ENCODE peak calls at places on chromosomes 4 and X, in seven cellular contexts. J is H1, M is GM12892, O is prostate gland, R is stomach, F is GM12891, K is breast epithelium. V is an unnamed sample.

GRCh38 chrX:24146283-24146865 is 3.2 kb upstream of the ZFX start:
- DNase-seq in O (no peak), K (no peak), R (no peak), M (no peak), F (no peak), J (no peak), V (no peak)

GRCh38 chrX:4805559-4805958 is 1092.1 kb upstream of the PRKX start:
- DNase-seq in F (no peak), J (no peak), R (peak), K (no peak), M (no peak), O (no peak), V (no peak)

GRCh38 chr4:7431696-7432530 is 2.8 kb downstream of the PSAPL1 start:
- DNase-seq in M (no peak), K (no peak), J (no peak), O (no peak), F (no peak), R (peak), V (peak)

GRCh38 chrX:41337140-41337539 is 3.2 kb downstream of the DDX3X start:
- DNase-seq in F (no peak), J (no peak), R (no peak), M (no peak), O (no peak), K (no peak), V (no peak)

GRCh38 chr4:51843309-51844156 is 580 bp downstream of the DCUN1D4 start:
- DNase-seq in R (peak), O (peak), K (peak), M (peak), J (no peak), F (peak), V (peak)

GRCh38 chr4:7705062-7705461 is 234.6 kb downstream of the AFAP1 start:
- DNase-seq in R (no peak), K (peak), M (no peak), J (no peak), O (no peak), F (no peak), V (no peak)

GRCh38 chr4:173174184-173175156 is 5.9 kb downstream of the GALNT7 start:
- DNase-seq in O (no peak), M (no peak), F (no peak), J (no peak), K (no peak), R (no peak), V (no peak)

GRCh38 chr4:8894424-8894816 is 22.8 kb upstream of the HMX1 start:
- DNase-seq in M (no peak), K (no peak), O (no peak), J (no peak), R (no peak), F (no peak), V (no peak)

GRCh38 chrX:119870626-119871131 is 854 bp downstream of the RNF113A start:
- DNase-seq in M (no peak), O (peak), F (no peak), K (no peak), R (no peak), J (no peak), V (no peak)

GRCh38 chr4:76856183-76856969 is 41.6 kb downstream of the SOWAHB start:
- DNase-seq in F (no peak), M (no peak), J (no peak), R (no peak), K (no peak), O (no peak), V (no peak)

GRCh38 chrX:108361316-108361715 is 76.9 kb downstream of the COL4A6 start:
- DNase-seq in O (no peak), K (no peak), J (no peak), R (no peak), M (no peak), F (no peak), V (no peak)

GRCh38 chr4:26342328-26343040 is 21.7 kb downstream of the RBPJ start:
- DNase-seq in R (no peak), K (no peak), M (no peak), O (no peak), J (no peak), F (no peak), V (no peak)

GRCh38 chrX:2696698-2697215 is 5.7 kb downstream of the CD99 start:
- DNase-seq in M (no peak), R (no peak), K (no peak), J (no peak), F (peak), O (no peak), V (no peak)

GRCh38 chrX:108000751-108001150 is 18.6 kb upstream of the TEX13B start:
- DNase-seq in K (no peak), R (no peak), M (no peak), O (peak), J (no peak), F (no peak), V (no peak)

GRCh38 chrX:153984351-153985178 is 12.0 kb downstream of the TMEM187 start:
- DNase-seq in R (no peak), F (no peak), K (no peak), M (no peak), J (no peak), O (no peak), V (no peak)

GRCh38 chr4:2101346-2102044 is 42.4 kb downstream of the NAT8L start:
- DNase-seq in J (no peak), F (no peak), R (no peak), O (no peak), K (no peak), M (no peak), V (no peak)

GRCh38 chr4:131370846-131371245 is 1778.2 kb upstream of the PCDH10 start:
- DNase-seq in J (no peak), O (no peak), R (no peak), M (no peak), F (no peak), K (no peak), V (no peak)

GRCh38 chr4:108830509-108831244 is 67.8 kb upstream of the ETNPPL start:
- DNase-seq in K (no peak), O (no peak), R (peak), F (no peak), J (no peak), M (no peak), V (no peak)

GRCh38 chrX:110435191-110435590 is 76.5 kb downstream of the RTL9 start:
- DNase-seq in M (no peak), F (no peak), R (no peak), O (no peak), J (no peak), K (no peak), V (no peak)

GRCh38 chr4:107130157-107130556 is 94.0 kb upstream of the DKK2 start:
- DNase-seq in O (no peak), M (no peak), R (no peak), K (no peak), J (no peak), F (no peak), V (no peak)

GRCh38 chr4:55925235-55925634 is 23.5 kb upstream of the CEP135 start:
- DNase-seq in F (no peak), K (no peak), O (no peak), R (no peak), J (no peak), M (no peak), V (no peak)

GRCh38 chr4:125434136-125434535 is 119.4 kb downstream of the FAT4 start:
- DNase-seq in R (no peak), K (no peak), J (no peak), F (no peak), O (no peak), M (no peak), V (no peak)

GRCh38 chr4:94934864-94935263 is 177.1 kb downstream of the BMPR1B start:
- DNase-seq in O (no peak), J (no peak), K (no peak), R (no peak), M (no peak), F (no peak), V (no peak)

GRCh38 chrX:9700555-9700954 is 65.1 kb downstream of the GPR143 start:
- DNase-seq in O (no peak), R (no peak), M (no peak), K (no peak), F (no peak), J (peak), V (no peak)

GRCh38 chr4:47167391-47167790 is 136.0 kb downstream of the GABRB1 start:
- DNase-seq in M (no peak), R (no peak), F (no peak), O (no peak), K (no peak), J (no peak), V (no peak)

GRCh38 chrX:103722505-103722904 is 11.8 kb downstream of the TMEM31 start:
- DNase-seq in R (no peak), K (no peak), O (no peak), F (no peak), J (no peak), M (no peak), V (no peak)

GRCh38 chrX:103718120-103718519 is 7.4 kb downstream of the TMEM31 start:
- DNase-seq in M (no peak), F (no peak), O (no peak), R (no peak), J (no peak), K (no peak), V (no peak)

GRCh38 chrX:103716967-103717366 is 6.3 kb downstream of the TMEM31 start:
- DNase-seq in K (no peak), R (no peak), F (no peak), M (no peak), O (no peak), J (no peak), V (no peak)
- TF ChIP-seq POLR2AphosphoS5 in K (no peak), R (no peak), F (no peak), M (no peak), O (peak), J (no peak), V (no peak)

GRCh38 chr4:141416219-141416618 is 195.5 kb downstream of the ZNF330 start:
- DNase-seq in K (no peak), F (no peak), J (no peak), R (no peak), M (no peak), O (no peak), V (no peak)

GRCh38 chr4:141415651-141416050 is 195.0 kb downstream of the ZNF330 start:
- DNase-seq in F (no peak), J (no peak), K (no peak), O (no peak), M (no peak), R (no peak), V (no peak)

GRCh38 chr4:141417387-141417786 is 196.7 kb downstream of the ZNF330 start:
- DNase-seq in R (no peak), O (no peak), F (no peak), J (no peak), K (no peak), M (no peak), V (no peak)

GRCh38 chr4:141413366-141413765 is 192.7 kb downstream of the ZNF330 start:
- DNase-seq in M (no peak), O (no peak), J (no peak), F (no peak), K (no peak), R (no peak), V (no peak)

GRCh38 chr4:141416677-141417363 is 196.1 kb downstream of the ZNF330 start:
- DNase-seq in J (no peak), R (no peak), F (no peak), M (no peak), K (no peak), O (no peak), V (no peak)
- TF ChIP-seq POLR2AphosphoS5 in J (no peak), R (no peak), F (no peak), M (no peak), K (no peak), O (no peak), V (no peak)

DNA sequence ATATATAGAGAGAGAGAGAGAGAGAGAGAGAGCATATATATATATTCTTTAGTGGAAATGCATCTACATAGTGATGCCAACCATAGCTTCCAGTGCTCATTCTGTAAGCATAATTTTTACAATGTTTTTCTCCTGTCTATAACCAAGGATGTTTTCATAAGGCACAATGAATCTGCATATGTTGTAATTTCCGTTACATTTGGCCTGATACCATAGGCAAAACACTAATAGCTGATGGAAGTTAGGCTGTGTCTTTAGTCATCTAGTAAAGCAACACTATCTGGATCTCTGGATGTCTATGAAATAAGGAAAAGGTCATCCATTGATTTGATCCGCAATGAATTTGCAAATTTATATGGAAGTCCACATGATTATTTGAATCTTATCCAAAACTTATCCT is 8.1 kb downstream of the PCDH7 start:
- DNase-seq in O (no peak), K (no peak), F (no peak), R (no peak), M (no peak), J (no peak), V (no peak)
- TF ChIP-seq POLR2AphosphoS5 in O (no peak), K (no peak), F (no peak), R (no peak), M (no peak), J (no peak), V (no peak)

DNA sequence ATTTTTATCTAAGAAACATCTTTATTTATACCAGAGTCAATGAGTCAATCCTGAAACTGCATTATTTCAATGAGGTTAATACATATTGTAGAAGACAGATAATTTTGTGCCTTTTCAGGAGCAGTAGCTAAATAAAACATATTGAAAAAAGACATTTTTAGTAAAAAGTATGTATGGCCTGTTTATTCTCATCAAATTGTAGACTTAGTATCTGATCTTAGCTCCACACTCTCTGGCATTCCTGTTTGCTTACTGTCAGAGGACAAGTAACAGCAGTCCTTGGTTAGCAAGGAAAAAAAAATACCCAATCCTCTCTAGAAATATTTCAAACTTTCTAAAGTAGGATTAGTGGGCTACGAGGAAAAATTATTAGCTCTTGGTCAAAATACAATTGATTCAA is 50.5 kb upstream of the GUCY1A1 start:
- DNase-seq in F (no peak), O (no peak), M (no peak), K (no peak), R (no peak), J (no peak), V (no peak)
- TF ChIP-seq POLR2AphosphoS5 in F (no peak), O (no peak), M (no peak), K (no peak), R (no peak), J (no peak), V (no peak)

DNA sequence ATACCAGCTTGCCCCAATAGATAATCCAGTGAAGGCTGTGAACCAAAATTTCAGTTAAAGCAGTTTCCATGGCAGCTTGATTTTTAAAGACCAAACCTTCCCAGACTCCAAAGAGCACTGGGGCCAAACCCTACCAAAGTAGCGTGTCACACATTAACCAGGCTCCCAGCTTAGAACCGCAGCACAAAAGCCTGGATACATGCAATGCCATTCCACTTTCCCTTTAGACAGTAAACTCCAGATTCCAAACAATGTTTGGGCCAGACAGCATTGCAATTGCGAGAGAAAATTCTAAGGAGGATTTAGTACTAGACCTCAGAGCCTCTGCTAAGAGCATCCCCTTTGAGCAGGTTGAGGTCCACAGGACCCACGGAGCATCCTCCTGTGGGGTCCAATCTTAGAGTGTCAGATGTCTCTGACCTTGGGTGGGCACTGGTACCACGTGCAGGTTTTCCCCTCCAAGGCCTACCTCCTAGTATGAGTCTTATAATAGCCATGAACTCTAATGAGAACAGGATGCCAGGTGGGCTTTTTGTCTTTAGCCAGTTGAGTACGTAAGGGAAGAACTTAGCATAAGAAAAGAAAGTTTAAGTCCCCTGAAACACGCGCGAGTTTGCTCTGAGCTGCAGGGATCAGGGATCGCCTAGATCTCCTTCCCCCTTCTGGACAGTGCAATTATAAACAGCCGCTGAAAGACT is 38.8 kb downstream of the MGARP start:
- DNase-seq in R (no peak), M (no peak), O (no peak), K (no peak), F (no peak), J (no peak), V (no peak)
- TF ChIP-seq POLR2AphosphoS5 in R (no peak), M (no peak), O (no peak), K (no peak), F (no peak), J (no peak), V (no peak)

GRCh38 chr4:174520655-174521054 is 1.6 kb downstream of the HPGD start:
- DNase-seq in M (no peak), J (no peak), O (no peak), K (no peak), F (no peak), R (no peak), V (no peak)
- TF ChIP-seq POLR2AphosphoS5 in M (no peak), J (no peak), O (peak), K (no peak), F (no peak), R (no peak), V (peak)

V was measured in suprapubic skin.